ENCODE peak calls at places on chromosomes 1 and 21, in six cellular contexts. U is SK-N-SH; E is substantia nigra; X is CD4-positive, alpha-beta T cell; M is esophagus muscularis mucosa; G is mesenchymal stem cell. H is an unnamed sample.

GRCh38 chr1:18090636-18091035 is 17.0 kb upstream of the IGSF21 start:
- DNase-seq in G (no peak), U (no peak), X (no peak), E (no peak), M (no peak), H (no peak)

GRCh38 chr1:24702511-24703293 is 42.5 kb upstream of the CLIC4 start:
- DNase-seq in G (peak), U (no peak), X (no peak), E (no peak), M (no peak), H (no peak)

GRCh38 chr1:245704765-245705164 is 550.0 kb downstream of the KIF26B start:
- DNase-seq in E (no peak), G (no peak), U (no peak), M (no peak), X (no peak), H (no peak)

GRCh38 chr1:41582004-41582325 is 97.5 kb upstream of the EDN2 start:
- DNase-seq in E (no peak), G (no peak), U (no peak), X (no peak), M (no peak), H (no peak)

GRCh38 chr1:29946057-29946456 is 709.7 kb downstream of the PTPRU start:
- DNase-seq in U (no peak), E (no peak), G (no peak), M (no peak), X (no peak), H (no peak)

GRCh38 chr1:237387144-237387505 is 345.1 kb downstream of the RYR2 start:
- DNase-seq in U (no peak), X (no peak), M (no peak), E (no peak), G (no peak), H (no peak)

GRCh38 chr1:32817815-32818786 is 648 bp downstream of the S100PBP start:
- DNase-seq in G (peak), U (peak), M (peak), E (peak), X (peak), H (no peak)

GRCh38 chr1:38000529-38001453 is 4.5 kb downstream of the FHL3 start:
- DNase-seq in M (peak), G (peak), U (peak), E (no peak), X (no peak), H (peak)

GRCh38 chr21:46161180-46161799 is 5.9 kb upstream of the FTCD start:
- DNase-seq in E (no peak), U (peak), X (peak), M (no peak), G (no peak), H (no peak)

GRCh38 chr1:14486401-14487110 is 111.9 kb upstream of the KAZN start:
- DNase-seq in X (no peak), G (no peak), E (no peak), M (no peak), U (no peak), H (no peak)

GRCh38 chr1:179167955-179168354 is 61.5 kb downstream of the ABL2 start:
- DNase-seq in X (no peak), M (no peak), G (no peak), E (no peak), U (no peak), H (no peak)

GRCh38 chr1:218617986-218618385 is 272.9 kb downstream of the TGFB2 start:
- DNase-seq in G (no peak), X (no peak), E (no peak), M (no peak), U (no peak), H (no peak)

GRCh38 chr1:152448095-152448494 is 34.0 kb upstream of the CRNN start:
- DNase-seq in G (no peak), X (no peak), M (peak), E (no peak), U (no peak), H (no peak)

GRCh38 chr21:26966978-26967913 is at the start of gene ADAMTS5:
- DNase-seq in E (no peak), G (peak), M (no peak), X (no peak), U (peak), H (no peak)

GRCh38 chr21:33751120-33751519 is 108.8 kb downstream of the ITSN1 start:
- DNase-seq in U (no peak), X (no peak), M (no peak), E (no peak), G (peak), H (no peak)

GRCh38 chr1:182803846-182804245 is 14.3 kb downstream of the NPL start:
- DNase-seq in E (no peak), G (no peak), M (no peak), X (no peak), U (no peak), H (no peak)

GRCh38 chr1:51792864-51793263 is 85.7 kb downstream of the NRDC start:
- DNase-seq in G (peak), E (no peak), X (no peak), M (no peak), U (no peak), H (peak)

GRCh38 chr1:85361106-85361505 is 84.7 kb upstream of the BCL10 start:
- DNase-seq in G (peak), E (no peak), M (no peak), U (no peak), X (no peak), H (peak)

GRCh38 chr21:38861006-38861405 is 55.3 kb downstream of the ETS2 start:
- DNase-seq in M (peak), U (peak), X (no peak), G (no peak), E (no peak), H (no peak)

GRCh38 chr1:229781453-229781852 is 155.4 kb downstream of the URB2 start:
- DNase-seq in M (no peak), U (no peak), X (no peak), E (no peak), G (no peak), H (no peak)

GRCh38 chr1:43520100-43520828 is 10.4 kb upstream of the PTPRF start:
- DNase-seq in M (no peak), U (no peak), X (no peak), E (no peak), G (no peak), H (no peak)

GRCh38 chr1:48691429-48692001 is 85.2 kb downstream of the BEND5 start:
- DNase-seq in E (no peak), G (no peak), U (no peak), X (no peak), M (no peak), H (no peak)

GRCh38 chr1:198970919-198971318 is 332.1 kb downstream of the PTPRC start:
- DNase-seq in E (no peak), U (no peak), X (no peak), M (no peak), G (peak), H (no peak)

GRCh38 chr1:145993618-145994390 is 2.6 kb downstream of the TXNIP start:
- DNase-seq in M (no peak), U (no peak), G (no peak), E (no peak), X (no peak), H (no peak)
- H3K27ac ChIP-seq in M (peak), U (no peak), G (no peak), E (peak), X (peak), H (no peak)

GRCh38 chr1:161914595-161914994 is 109.1 kb downstream of the OLFML2B start:
- DNase-seq in G (no peak), M (no peak), U (no peak), X (no peak), E (no peak), H (no peak)

GRCh38 chr1:161913482-161914140 is 110.1 kb downstream of the OLFML2B start:
- DNase-seq in E (no peak), U (no peak), M (no peak), X (no peak), G (no peak), H (no peak)

GRCh38 chr1:161908264-161908663 is 115.4 kb downstream of the OLFML2B start:
- DNase-seq in U (no peak), G (no peak), X (no peak), E (no peak), M (no peak), H (no peak)

GRCh38 chr1:161907266-161907665 is 116.4 kb downstream of the OLFML2B start:
- DNase-seq in U (no peak), G (no peak), X (no peak), M (no peak), E (no peak), H (no peak)

GRCh38 chr1:161910516-161911077 is 113.1 kb downstream of the OLFML2B start:
- DNase-seq in G (no peak), M (no peak), U (no peak), E (no peak), X (no peak), H (no peak)
- H3K27ac ChIP-seq in G (peak), M (no peak), U (peak), E (no peak), X (no peak), H (no peak)

GRCh38 chr1:205443585-205444299 is 12.1 kb downstream of the BLACAT1 start:
- DNase-seq in G (no peak), E (no peak), M (no peak), U (no peak), X (no peak), H (no peak)

GRCh38 chr1:205444931-205445652 is 10.8 kb downstream of the BLACAT1 start:
- DNase-seq in X (no peak), G (no peak), M (no peak), U (no peak), E (no peak), H (no peak)

GRCh38 chr1:205446828-205447227 is 9.0 kb downstream of the BLACAT1 start:
- DNase-seq in U (no peak), G (no peak), M (no peak), X (no peak), E (no peak), H (no peak)

GRCh38 chr1:205444300-205444930 is 11.4 kb downstream of the BLACAT1 start:
- DNase-seq in M (no peak), E (no peak), X (no peak), U (no peak), G (no peak), H (no peak)

DNA sequence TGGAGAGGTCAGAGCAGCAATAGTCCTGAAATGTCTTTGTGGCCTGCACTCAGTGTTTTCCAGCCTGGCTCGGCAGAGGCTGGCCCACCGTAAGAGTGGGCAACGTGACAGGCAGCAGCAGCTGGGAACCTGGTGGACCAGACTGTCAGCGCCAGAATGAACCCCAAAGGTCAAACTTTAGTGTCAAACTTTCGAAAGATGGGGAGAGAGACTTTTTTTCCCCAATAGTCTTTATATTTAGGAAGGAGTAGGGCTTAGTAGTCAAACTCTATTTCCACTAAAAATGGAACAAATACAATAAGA is 10.2 kb downstream of the BLACAT1 start:
- DNase-seq in X (no peak), M (no peak), U (no peak), E (no peak), G (no peak), H (no peak)
- H3K27ac ChIP-seq in X (no peak), M (peak), U (no peak), E (no peak), G (no peak), H (no peak)

GRCh38 chr21:44994581-44995171 is 54.8 kb downstream of the SLX9 start:
- DNase-seq in M (no peak), E (no peak), G (no peak), X (no peak), U (no peak), H (no peak)

GRCh38 chr21:44993321-44994015 is 53.6 kb downstream of the SLX9 start:
- DNase-seq in M (no peak), G (no peak), U (no peak), E (no peak), X (no peak), H (no peak)

GRCh38 chr21:44992608-44993031 is 52.8 kb downstream of the SLX9 start:
- DNase-seq in G (no peak), E (no peak), X (no peak), M (no peak), U (no peak), H (no peak)

GRCh38 chr21:44995257-44995941 is 55.6 kb downstream of the SLX9 start:
- DNase-seq in M (no peak), G (no peak), X (no peak), U (no peak), E (no peak), H (no peak)

GRCh38 chr21:44994016-44994365 is 54.2 kb downstream of the SLX9 start:
- DNase-seq in G (no peak), M (no peak), X (no peak), E (no peak), U (no peak), H (no peak)
- H3K27ac ChIP-seq in G (no peak), M (peak), X (no peak), E (no peak), U (no peak), H (no peak)

DNA sequence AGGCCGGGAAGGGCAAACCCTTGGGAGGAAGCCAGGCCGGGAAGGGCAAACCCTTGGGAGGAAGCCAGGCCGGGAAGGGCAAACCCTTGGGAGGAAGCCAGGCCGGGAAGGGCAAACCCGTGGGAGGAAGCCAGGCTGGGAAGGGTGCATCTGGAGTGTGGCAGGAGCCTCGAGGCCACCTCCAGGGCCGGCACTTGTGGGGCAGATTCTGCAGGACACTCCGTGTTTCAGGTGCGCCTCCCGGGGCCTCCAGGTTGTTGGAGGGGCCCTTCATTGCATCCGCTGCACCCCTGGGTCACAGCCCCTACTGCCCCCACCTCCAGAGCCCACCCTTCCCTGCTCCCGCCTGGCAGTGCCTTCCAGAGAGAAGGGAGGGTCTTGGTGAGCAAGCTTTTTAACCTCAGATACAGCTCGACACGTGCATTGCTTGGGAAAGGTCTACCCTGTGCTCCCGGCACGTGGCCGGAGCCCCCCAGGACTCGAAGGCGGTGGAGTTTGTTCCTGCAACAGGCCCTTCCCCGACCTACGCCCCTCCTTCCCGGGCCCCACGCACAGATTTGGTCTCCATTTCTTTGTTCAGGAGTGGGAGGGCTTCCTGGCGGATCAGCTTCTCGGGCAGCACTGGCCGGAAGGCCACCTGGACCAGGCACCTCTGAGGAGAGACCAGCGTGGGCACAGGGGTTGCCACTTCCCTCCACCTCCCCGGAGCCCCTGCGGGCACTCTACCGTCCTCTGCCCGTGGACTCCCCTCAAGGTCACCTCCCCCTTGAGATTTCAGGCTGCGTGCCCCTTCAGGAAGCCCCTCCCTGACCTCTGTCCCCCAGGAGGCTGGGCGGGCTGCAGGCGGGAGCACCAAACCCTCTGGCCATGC is 9.4 kb upstream of the TMEM52 start:
- DNase-seq in E (no peak), U (no peak), G (no peak), X (no peak), M (no peak), H (no peak)
- H3K27ac ChIP-seq in E (no peak), U (no peak), G (no peak), X (no peak), M (no peak), H (no peak)

GRCh38 chr1:205107327-205107726 is 14.5 kb downstream of the RBBP5 start:
- DNase-seq in U (no peak), G (no peak), E (no peak), X (no peak), M (no peak), H (no peak)

GRCh38 chr1:205111354-205111753 is 10.4 kb downstream of the RBBP5 start:
- DNase-seq in E (no peak), X (no peak), G (no peak), U (no peak), M (no peak), H (no peak)

GRCh38 chr1:205108464-205108863 is 13.3 kb downstream of the RBBP5 start:
- DNase-seq in G (no peak), M (no peak), U (no peak), E (no peak), X (no peak), H (no peak)

GRCh38 chr1:205109269-205109668 is 12.5 kb downstream of the RBBP5 start:
- DNase-seq in E (no peak), U (no peak), G (no peak), M (no peak), X (no peak), H (no peak)

DNA sequence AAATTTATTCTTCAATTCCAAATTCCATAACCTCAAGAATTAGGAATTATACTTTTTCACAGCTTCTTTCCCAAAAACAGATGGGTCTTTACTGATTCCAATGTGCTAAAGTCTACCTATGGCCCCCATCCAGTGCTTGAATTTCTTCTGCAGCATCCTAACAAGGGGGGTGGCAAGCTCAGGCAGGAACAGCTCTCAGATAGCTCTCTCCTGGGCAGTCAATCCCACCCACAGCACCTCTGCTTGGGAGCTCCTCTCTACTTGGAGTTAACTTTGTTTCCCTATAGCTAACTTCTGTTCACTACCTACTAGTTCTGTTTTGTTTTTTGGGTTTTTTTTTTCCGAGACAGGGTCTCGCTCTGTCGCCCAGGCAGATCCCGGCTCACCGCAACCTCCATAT is 12.1 kb downstream of the RBBP5 start:
- DNase-seq in E (no peak), U (no peak), G (no peak), M (no peak), X (no peak), H (no peak)
- H3K27ac ChIP-seq in E (no peak), U (no peak), G (no peak), M (no peak), X (no peak), H (no peak)

DNA sequence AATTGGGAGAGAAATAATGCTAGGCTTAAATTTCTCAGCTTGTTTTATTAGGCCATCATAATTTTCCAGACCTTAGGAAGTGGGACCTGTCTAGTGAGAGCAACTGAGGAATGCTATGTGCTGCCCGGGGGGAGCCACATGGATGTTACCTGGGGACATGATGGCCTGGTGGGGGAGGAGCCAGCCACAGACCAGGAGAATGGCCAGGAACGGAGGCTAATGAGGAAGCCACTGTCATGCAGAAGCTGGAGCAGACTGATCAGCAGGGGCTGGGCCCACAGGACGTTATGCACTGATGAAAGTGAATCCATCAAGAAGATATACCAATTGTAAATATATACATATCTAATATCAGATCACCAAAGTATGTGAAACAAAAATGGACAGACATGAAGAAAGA is 4.6 kb upstream of the KRTAP10-1 start:
- DNase-seq in G (no peak), E (no peak), X (no peak), U (no peak), M (peak), H (no peak)
- H3K27ac ChIP-seq in G (no peak), E (no peak), X (no peak), U (no peak), M (no peak), H (no peak)